ENCODE peak calls at places on chromosomes 11 and 22, in eight cellular contexts. One of them, this sample, is unnamed.

GRCh38 chr22:41009222-41009948 is 58.2 kb downstream of the RBX1 start:
- DNase-seq in CD8-positive, alpha-beta T cell: no peak
- DNase-seq in breast epithelium: no peak
- DNase-seq in left lobe of liver: no peak
- DNase-seq in WTC11: no peak
- DNase-seq in CD4-positive, alpha-beta T cell: no peak
- DNase-seq in GM10248: no peak
- DNase-seq in astrocyte of the spinal cord: peak; percentile 64
- DNase-seq in this sample: no peak

GRCh38 chr22:17260950-17261349 is 41.7 kb upstream of the ADA2 start:
- DNase-seq in CD8-positive, alpha-beta T cell: no peak
- DNase-seq in breast epithelium: no peak
- DNase-seq in left lobe of liver: no peak
- DNase-seq in WTC11: peak; percentile 42
- DNase-seq in CD4-positive, alpha-beta T cell: no peak
- DNase-seq in GM10248: no peak
- DNase-seq in astrocyte of the spinal cord: no peak
- DNase-seq in this sample: no peak

GRCh38 chr22:32395107-32395506 is 16.9 kb downstream of the RTCB start:
- DNase-seq in CD8-positive, alpha-beta T cell: no peak
- DNase-seq in breast epithelium: no peak
- DNase-seq in left lobe of liver: no peak
- DNase-seq in WTC11: no peak
- DNase-seq in CD4-positive, alpha-beta T cell: no peak
- DNase-seq in GM10248: no peak
- DNase-seq in astrocyte of the spinal cord: no peak
- DNase-seq in this sample: no peak

GRCh38 chr11:101612481-101612880 is 28.7 kb upstream of the TRPC6 start:
- DNase-seq in CD8-positive, alpha-beta T cell: no peak
- DNase-seq in breast epithelium: no peak
- DNase-seq in left lobe of liver: no peak
- DNase-seq in WTC11: no peak
- DNase-seq in CD4-positive, alpha-beta T cell: no peak
- DNase-seq in GM10248: no peak
- DNase-seq in astrocyte of the spinal cord: no peak
- DNase-seq in this sample: no peak

GRCh38 chr22:29879738-29880137 is 3.2 kb upstream of the MTMR3 start:
- DNase-seq in CD8-positive, alpha-beta T cell: no peak
- DNase-seq in breast epithelium: no peak
- DNase-seq in left lobe of liver: no peak
- DNase-seq in WTC11: no peak
- DNase-seq in CD4-positive, alpha-beta T cell: no peak
- DNase-seq in GM10248: no peak
- DNase-seq in astrocyte of the spinal cord: no peak
- DNase-seq in this sample: peak; percentile 52

GRCh38 chr11:13008625-13009475 is at the start of gene RASSF10:
- DNase-seq in CD8-positive, alpha-beta T cell: no peak
- DNase-seq in breast epithelium: peak; percentile 92
- DNase-seq in left lobe of liver: no peak
- DNase-seq in WTC11: peak; percentile 95
- DNase-seq in CD4-positive, alpha-beta T cell: no peak
- DNase-seq in GM10248: peak; percentile 14
- DNase-seq in astrocyte of the spinal cord: peak; percentile 37
- DNase-seq in this sample: peak; percentile 77

GRCh38 chr11:59097113-59097708 is 9.8 kb upstream of the FAM111B start:
- DNase-seq in CD8-positive, alpha-beta T cell: peak; percentile 45
- DNase-seq in breast epithelium: no peak
- DNase-seq in left lobe of liver: peak; percentile 57
- DNase-seq in WTC11: peak; percentile 63
- DNase-seq in CD4-positive, alpha-beta T cell: peak; percentile 59
- DNase-seq in GM10248: no peak
- DNase-seq in astrocyte of the spinal cord: peak; percentile 46
- DNase-seq in this sample: peak; percentile 50

GRCh38 chr11:116893437-116893836 is 56.0 kb upstream of the APOA1 start:
- DNase-seq in CD8-positive, alpha-beta T cell: no peak
- DNase-seq in breast epithelium: no peak
- DNase-seq in left lobe of liver: no peak
- DNase-seq in WTC11: no peak
- DNase-seq in CD4-positive, alpha-beta T cell: no peak
- DNase-seq in GM10248: no peak
- DNase-seq in astrocyte of the spinal cord: no peak
- DNase-seq in this sample: no peak